ENCODE peak calls at places on chromosomes 7 and 10, in eight cellular contexts. S, M, Y, F, H, G, Z and W are unnamed samples.
A peak's percentile ranks its signal among the peaks of the same experiment; 100 is the strongest.

GRCh38 chr10:116767235-116767634 is 24.9 kb upstream of the HSPA12A start:
- DNase-seq in S (no peak), M (peak; percentile 64), Y (no peak), F (peak; percentile 51), H (no peak), G (no peak), Z (no peak), W (no peak)

GRCh38 chr7:108403597-108404217 is 52.5 kb downstream of the NRCAM start:
- DNase-seq in S (no peak), M (no peak), Y (no peak), F (no peak), H (no peak), G (peak; percentile 96), Z (no peak), W (no peak)

GRCh38 chr10:95211606-95212279 is 17.7 kb downstream of the ACSM6 start:
- DNase-seq in S (no peak), M (no peak), Y (no peak), F (no peak), H (peak; percentile 11), G (no peak), Z (no peak), W (no peak)

GRCh38 chr10:46992794-46993552 is 81.7 kb downstream of the PTPN20 start:
- DNase-seq in S (no peak), M (peak; percentile 85), Y (no peak), F (peak; percentile 12), H (peak; percentile 38), G (peak; percentile 24), Z (no peak), W (no peak)

GRCh38 chr10:128147669-128148068 is 21.4 kb upstream of the MKI67 start:
- DNase-seq in S (no peak), M (no peak), Y (no peak), F (peak; percentile 88), H (peak; percentile 93), G (no peak), Z (no peak), W (peak; percentile 85)

GRCh38 chr10:59098811-59099452 is 77.5 kb upstream of the PHYHIPL start:
- DNase-seq in S (no peak), M (no peak), Y (no peak), F (no peak), H (no peak), G (peak; percentile 11), Z (peak; percentile 78), W (no peak)

GRCh38 chr7:119665791-119666190 is 607.2 kb upstream of the KCND2 start:
- DNase-seq in S (no peak), M (no peak), Y (no peak), F (no peak), H (no peak), G (no peak), Z (no peak), W (no peak)

GRCh38 chr7:110001254-110001938 is 1089.5 kb upstream of the LRRN3 start:
- DNase-seq in S (no peak), M (no peak), Y (no peak), F (no peak), H (no peak), G (peak; percentile 27), Z (no peak), W (no peak)

GRCh38 chr7:91814189-91814588 is 66.3 kb downstream of the MTERF1 start:
- DNase-seq in S (no peak), M (no peak), Y (no peak), F (no peak), H (no peak), G (no peak), Z (no peak), W (no peak)

GRCh38 chr7:94288091-94288490 is 106.6 kb upstream of the COL1A2 start:
- DNase-seq in S (no peak), M (no peak), Y (no peak), F (no peak), H (peak; percentile 45), G (no peak), Z (no peak), W (no peak)

GRCh38 chr7:101169838-101170531 is 4.6 kb upstream of the VGF start:
- DNase-seq in S (peak; percentile 79), M (no peak), Y (peak; percentile 96), F (no peak), H (peak; percentile 56), G (peak; percentile 55), Z (no peak), W (no peak)

GRCh38 chr7:55308186-55308929 is 56.8 kb upstream of the LANCL2 start:
- DNase-seq in S (no peak), M (no peak), Y (no peak), F (peak; percentile 49), H (no peak), G (no peak), Z (no peak), W (no peak)

GRCh38 chr10:90960355-90960814 is 39.5 kb upstream of the ANKRD1 start:
- DNase-seq in S (no peak), M (no peak), Y (no peak), F (peak; percentile 78), H (peak; percentile 84), G (no peak), Z (peak; percentile 79), W (peak; percentile 81)

GRCh38 chr10:12720217-12720981 is 281.1 kb downstream of the CCDC3 start:
- DNase-seq in S (no peak), M (peak; percentile 84), Y (peak; percentile 78), F (no peak), H (peak; percentile 98), G (peak; percentile 43), Z (no peak), W (peak; percentile 92)